ENCODE peak calls at places on chromosome 10, in four cellular contexts. Q is HS-5; R is activated naive CD8-positive, alpha-beta T cell treated with anti-CD3 and anti-CD28 coated beads for 36 hours; S is EH. M is an unnamed sample.

GRCh38 chr10:71810048-71810750 is 36.9 kb upstream of the VSIR start:
- DNase-seq in S (no peak), R (no peak), Q (no peak), M (no peak)

GRCh38 chr10:18689498-18689897 is 30.3 kb downstream of the ARL5B start:
- DNase-seq in Q (no peak), S (peak), R (no peak), M (no peak)

GRCh38 chr10:128144547-128144946 is 18.3 kb upstream of the MKI67 start:
- DNase-seq in R (no peak), Q (no peak), S (no peak), M (no peak)

GRCh38 chr10:50417906-50418697 is 166.8 kb upstream of the ASAH2 start:
- DNase-seq in Q (peak), R (peak), S (peak), M (no peak)

GRCh38 chr10:31896972-31897384 is 31.7 kb downstream of the ARHGAP12 start:
- DNase-seq in R (no peak), Q (no peak), S (peak), M (no peak)

GRCh38 chr10:110220383-110220782 is 13.0 kb downstream of the MXI1 start:
- DNase-seq in S (no peak), R (no peak), Q (no peak), M (no peak)

GRCh38 chr10:96740579-96741281 is 20.4 kb upstream of the PIK3AP1 start:
- DNase-seq in S (no peak), R (no peak), Q (no peak), M (no peak)

GRCh38 chr10:121243003-121243898 is 355.0 kb downstream of the FGFR2 start:
- DNase-seq in R (no peak), S (no peak), Q (no peak), M (no peak)

GRCh38 chr10:5317547-5318107 is 47.1 kb upstream of the UCN3 start:
- DNase-seq in R (peak), S (peak), Q (peak), M (no peak)

GRCh38 chr10:29328988-29329387 is 40.1 kb downstream of the LYZL1 start:
- DNase-seq in R (no peak), Q (no peak), S (peak), M (no peak)

GRCh38 chr10:19730071-19730470 is 86.2 kb upstream of the PLXDC2 start:
- DNase-seq in Q (no peak), S (no peak), R (no peak), M (no peak)

GRCh38 chr10:70575874-70576802 is 26.4 kb downstream of the PRF1 start:
- DNase-seq in S (peak), Q (no peak), R (no peak), M (no peak)

GRCh38 chr10:84135836-84136235 is 3.5 kb upstream of the GHITM start:
- DNase-seq in Q (no peak), R (no peak), S (no peak), M (no peak)

GRCh38 chr10:104862-105565 is 30.2 kb upstream of the ZMYND11 start:
- DNase-seq in R (no peak), Q (no peak), S (no peak), M (no peak)

GRCh38 chr10:13890233-13890616 is 303.5 kb downstream of the PRPF18 start:
- DNase-seq in R (no peak), Q (no peak), S (no peak), M (no peak)

GRCh38 chr10:28130267-28130666 is 131.4 kb upstream of the ODAD2 start:
- DNase-seq in S (peak), Q (no peak), R (no peak), M (no peak)

GRCh38 chr10:68992721-68993440 is 4.3 kb downstream of the KIFBP start:
- DNase-seq in R (no peak), S (peak), Q (no peak), M (no peak)

GRCh38 chr10:127977368-127978009 is 70.6 kb downstream of the PTPRE start:
- DNase-seq in S (no peak), Q (peak), R (no peak), M (no peak)

GRCh38 chr10:130954326-130954905 is 357.1 kb downstream of the TCERG1L start:
- DNase-seq in S (no peak), Q (no peak), R (no peak), M (no peak)

GRCh38 chr10:17783751-17784150 is 25.4 kb upstream of the MRC1 start:
- DNase-seq in S (no peak), Q (no peak), R (no peak), M (no peak)

GRCh38 chr10:3528271-3528670 is 256.7 kb downstream of the KLF6 start:
- DNase-seq in Q (no peak), R (no peak), S (no peak), M (no peak)

GRCh38 chr10:98748298-98748697 is 301.6 kb upstream of the HPS1 start:
- DNase-seq in S (peak), R (no peak), Q (peak), M (no peak)

GRCh38 chr10:61063035-61063434 is 119.0 kb upstream of the RHOBTB1 start:
- DNase-seq in S (peak), R (no peak), Q (no peak), M (no peak)

GRCh38 chr10:110918633-110919348 is at the start of gene BBIP1:
- DNase-seq in S (peak), R (peak), Q (peak), M (peak)

GRCh38 chr10:121862624-121863023 is 65.2 kb downstream of the ATE1 start:
- DNase-seq in Q (no peak), S (no peak), R (no peak), M (no peak)

GRCh38 chr10:97851341-97852001 is 1.8 kb downstream of the GOLGA7B start:
- DNase-seq in Q (no peak), S (no peak), R (no peak), M (no peak)

GRCh38 chr10:121854809-121855445 is 72.9 kb downstream of the ATE1 start:
- DNase-seq in S (no peak), Q (no peak), R (no peak), M (no peak)

GRCh38 chr10:118621304-118621942 is 26.0 kb upstream of the PRLHR start:
- DNase-seq in Q (no peak), S (peak), R (peak), M (no peak)

GRCh38 chr10:105864854-105865253 is 1223.8 kb downstream of the SORCS3 start:
- DNase-seq in R (no peak), Q (no peak), S (no peak), M (no peak)

GRCh38 chr10:114632869-114633715 is 25.0 kb downstream of the ABLIM1 start:
- DNase-seq in S (peak), Q (peak), R (no peak), M (no peak)

GRCh38 chr10:36670616-36671402 is 454.6 kb upstream of the ANKRD30A start:
- DNase-seq in S (peak), Q (no peak), R (no peak), M (no peak)